ENCODE peak calls at places on chromosome 6, in nine cellular contexts. W is HFF-Myc, B is lower lobe of right lung, K is fibroblast of lung, V is IMR-90, R is stomach, Y is heart left ventricle, Z is brain microvascular endothelial cell, C is bronchial epithelial cell. M is an unnamed sample.

GRCh38 chr6:16712250-16712930 is 48.9 kb downstream of the ATXN1 start:
- DNase-seq in V (no peak), Z (no peak), W (no peak), Y (no peak), B (no peak), C (no peak), K (no peak), R (no peak), M (peak)

GRCh38 chr6:66896415-66896814 is 1189.4 kb upstream of the EYS start:
- DNase-seq in Y (no peak), V (no peak), B (no peak), R (no peak), K (peak), C (peak), W (no peak), Z (no peak), M (no peak)

GRCh38 chr6:16238658-16239089 is 287 bp downstream of the GMPR start:
- DNase-seq in B (no peak), W (no peak), Y (no peak), V (no peak), K (no peak), Z (no peak), C (no peak), R (no peak), M (no peak)

GRCh38 chr6:107894821-107895396 is 63.1 kb downstream of the SEC63 start:
- DNase-seq in R (peak), C (peak), W (no peak), B (no peak), Z (no peak), V (no peak), K (no peak), Y (no peak), M (no peak)

GRCh38 chr6:105646391-105646867 is 243.5 kb upstream of the PREP start:
- DNase-seq in R (no peak), B (no peak), V (peak), Z (no peak), Y (no peak), C (peak), W (no peak), K (peak), M (no peak)

GRCh38 chr6:17780071-17780470 is 73.3 kb upstream of the NUP153 start:
- DNase-seq in V (no peak), R (no peak), Z (no peak), W (no peak), K (no peak), Y (no peak), B (no peak), C (no peak), M (no peak)

GRCh38 chr6:39426057-39426592 is 103.6 kb upstream of the KCNK16 start:
- DNase-seq in Y (no peak), K (peak), R (no peak), C (peak), V (peak), B (no peak), Z (peak), W (peak), M (peak)

GRCh38 chr6:138531387-138531786 is 32.1 kb upstream of the NHSL1 start:
- DNase-seq in W (no peak), C (no peak), Y (no peak), K (no peak), B (no peak), Z (no peak), R (no peak), V (no peak), M (no peak)

GRCh38 chr6:75205776-75206334 is at the start of gene COL12A1:
- DNase-seq in K (peak), Y (peak), R (peak), W (peak), C (peak), Z (peak), B (peak), V (peak), M (peak)

GRCh38 chr6:151765444-151765886 is 42.0 kb upstream of the ESR1 start:
- DNase-seq in Z (peak), W (peak), Y (peak), V (peak), C (peak), K (peak), B (no peak), R (no peak), M (peak)

GRCh38 chr6:45327956-45328522 is at the start of gene RUNX2:
- DNase-seq in K (peak), B (no peak), W (peak), R (no peak), Z (peak), C (peak), Y (no peak), V (peak), M (peak)

GRCh38 chr6:110813813-110814487 is 1.3 kb downstream of the CDK19 start:
- DNase-seq in B (no peak), K (no peak), W (no peak), V (no peak), R (no peak), Z (no peak), C (peak), Y (no peak), M (peak)

GRCh38 chr6:76831299-76831698 is 632.0 kb downstream of the HTR1B start:
- DNase-seq in K (no peak), V (no peak), W (no peak), Z (no peak), C (peak), Y (no peak), B (no peak), R (no peak), M (no peak)

GRCh38 chr6:106509420-106510089 is 119.7 kb downstream of the RTN4IP1 start:
- DNase-seq in R (no peak), B (no peak), K (peak), Y (no peak), V (no peak), W (no peak), Z (peak), C (no peak), M (no peak)

GRCh38 chr6:43683708-43684455 is 3.7 kb downstream of the MRPS18A start:
- DNase-seq in V (no peak), R (no peak), B (no peak), Y (no peak), K (no peak), W (no peak), Z (no peak), C (no peak), M (no peak)

GRCh38 chr6:99467509-99468106 is 42.5 kb upstream of the PNISR start:
- DNase-seq in C (peak), K (peak), V (peak), B (no peak), Z (no peak), Y (no peak), R (no peak), W (peak), M (peak)

GRCh38 chr6:157710604-157711003 is 112.4 kb upstream of the SNX9 start:
- DNase-seq in K (no peak), R (no peak), Y (no peak), V (no peak), Z (no peak), B (no peak), W (no peak), C (no peak), M (peak)

GRCh38 chr6:163955131-163955530 is 540.6 kb downstream of the QKI start:
- DNase-seq in Y (no peak), Z (peak), W (no peak), C (no peak), B (no peak), R (no peak), K (peak), V (peak), M (no peak)

GRCh38 chr6:18034798-18035202 is 47.4 kb upstream of the KIF13A start:
- DNase-seq in B (no peak), W (no peak), R (no peak), Z (peak), Y (no peak), K (no peak), C (no peak), V (peak), M (no peak)

GRCh38 chr6:45378324-45378926 is 691 bp upstream of the SUPT3H start:
- DNase-seq in Y (peak), V (no peak), C (no peak), Z (no peak), K (no peak), B (peak), R (peak), W (no peak), M (no peak)

GRCh38 chr6:157873735-157874344 is 50.8 kb downstream of the SNX9 start:
- DNase-seq in Y (peak), Z (peak), B (peak), W (peak), C (peak), K (peak), V (peak), R (peak), M (peak)

GRCh38 chr6:38337819-38338465 is 301.8 kb downstream of the BTBD9 start:
- DNase-seq in W (no peak), C (peak), R (no peak), Y (no peak), B (no peak), K (peak), Z (peak), V (peak), M (peak)

GRCh38 chr6:134630468-134631180 is 312.7 kb upstream of the SGK1 start:
- DNase-seq in B (no peak), Y (no peak), C (no peak), K (no peak), R (no peak), V (no peak), Z (no peak), W (no peak), M (no peak)

GRCh38 chr6:65707134-65707826 is at the start of gene EYS:
- DNase-seq in V (no peak), R (no peak), W (no peak), Z (no peak), K (no peak), B (no peak), Y (no peak), C (peak), M (no peak)

DNA sequence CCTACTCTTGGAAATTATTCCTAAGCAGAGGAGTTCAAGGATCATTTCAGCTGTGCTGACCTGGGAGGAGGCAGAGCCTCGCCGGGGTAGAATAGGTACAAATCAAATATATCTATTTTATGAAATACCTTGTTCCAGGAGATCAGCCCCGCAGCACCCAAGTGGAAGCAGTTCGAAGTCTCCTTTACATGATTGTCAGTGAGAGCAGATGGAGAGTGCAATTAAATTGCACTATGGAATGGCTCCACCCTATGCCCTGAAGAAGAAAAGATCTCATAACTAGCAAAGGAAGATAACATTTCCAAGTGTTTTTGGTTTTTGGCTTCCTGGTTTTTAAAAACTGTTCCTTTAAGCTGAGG is 31.4 kb downstream of the DUSP22 start:
- DNase-seq in Y (no peak), R (no peak), V (no peak), W (no peak), B (no peak), Z (no peak), K (no peak), C (no peak), M (no peak)
- H3K4me3 ChIP-seq in Y (no peak), R (no peak), V (no peak), W (no peak), B (no peak), Z (no peak), K (no peak), C (no peak), M (no peak)

GRCh38 chr6:34243901-34244884 is 4.6 kb downstream of the SMIM29 start:
- DNase-seq in R (peak), Z (peak), K (peak), W (peak), B (peak), C (peak), Y (peak), V (peak), M (peak)
- TF ChIP-seq CTCF in R (no peak), Z (peak), K (peak), W (peak), B (peak), C (peak), Y (peak), V (peak), M (peak)

GRCh38 chr6:33424855-33425667 is 5.2 kb downstream of the SYNGAP1 start:
- DNase-seq in W (no peak), C (no peak), V (no peak), K (no peak), Z (peak), Y (no peak), B (no peak), R (no peak), M (no peak)

GRCh38 chr6:33428219-33428890 is 8.5 kb downstream of the SYNGAP1 start:
- DNase-seq in K (no peak), C (peak), Z (peak), R (no peak), V (no peak), Y (no peak), W (no peak), B (peak), M (no peak)

GRCh38 chr6:33427585-33428218 is 7.8 kb downstream of the SYNGAP1 start:
- DNase-seq in Z (no peak), V (no peak), K (no peak), B (peak), W (no peak), R (peak), Y (peak), C (no peak), M (no peak)

GRCh38 chr6:33425668-33426577 is 6.1 kb downstream of the SYNGAP1 start:
- DNase-seq in Z (peak), W (no peak), R (peak), V (peak), K (peak), Y (peak), C (peak), B (peak), M (peak)

GRCh38 chr6:33426590-33427563 is 7.0 kb downstream of the SYNGAP1 start:
- DNase-seq in K (no peak), Z (no peak), C (no peak), W (no peak), B (no peak), Y (no peak), V (no peak), R (no peak), M (no peak)
- H3K4me3 ChIP-seq in K (peak), Z (peak), C (peak), W (peak), B (peak), Y (peak), V (peak), R (peak), M (peak)

GRCh38 chr6:10747251-10747972 is at the start of gene TMEM14B:
- DNase-seq in R (peak), Z (peak), B (peak), Y (peak), K (peak), V (peak), C (peak), W (peak), M (peak)
- TF ChIP-seq CTCF in R (no peak), Z (no peak), B (no peak), Y (peak), K (no peak), V (no peak), C (no peak), W (no peak), M (no peak)

GRCh38 chr6:145544031-145544430 is 191.3 kb downstream of the EPM2A start:
- DNase-seq in K (peak), V (peak), B (no peak), W (peak), Z (peak), R (no peak), Y (no peak), C (peak), M (peak)
- H3K4me3 ChIP-seq in K (no peak), V (no peak), B (no peak), W (no peak), Z (no peak), R (no peak), Y (no peak), C (no peak), M (no peak)

DNA sequence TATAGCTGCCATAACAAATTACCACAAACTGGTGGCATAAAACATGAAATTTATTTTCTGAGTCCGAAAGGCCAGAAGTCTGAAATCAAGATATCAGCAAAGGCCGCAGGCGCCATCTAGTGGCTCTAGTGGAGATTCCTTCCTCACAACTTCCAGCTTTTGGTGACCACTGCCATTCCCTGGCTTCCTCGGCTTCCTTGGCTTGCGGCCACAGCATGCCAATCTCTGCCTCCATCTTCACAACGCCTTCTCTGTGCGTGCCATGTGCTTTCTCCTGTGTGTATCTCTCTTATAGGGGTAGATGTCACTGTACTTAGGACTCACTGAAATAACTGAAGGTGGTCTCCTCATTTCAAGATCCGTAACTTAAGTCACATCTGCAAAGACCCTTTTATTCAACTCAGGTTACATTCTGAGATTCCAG is 5.4 kb upstream of the PLAGL1 start:
- DNase-seq in Z (peak), W (peak), C (peak), R (peak), Y (peak), V (peak), B (peak), K (peak), M (peak)
- TF ChIP-seq CTCF in Z (peak), W (peak), C (peak), R (peak), Y (peak), V (peak), B (peak), K (peak), M (peak)

GRCh38 chr6:168778201-168778600 is 337.2 kb downstream of the SMOC2 start:
- DNase-seq in V (no peak), Y (peak), W (no peak), B (no peak), Z (no peak), K (no peak), C (no peak), R (no peak), M (peak)

GRCh38 chr6:168785720-168786511 is 344.9 kb downstream of the SMOC2 start:
- DNase-seq in W (no peak), V (no peak), R (no peak), C (peak), K (no peak), Y (no peak), B (no peak), Z (no peak), M (no peak)

GRCh38 chr6:168784426-168784825 is 343.4 kb downstream of the SMOC2 start:
- DNase-seq in B (no peak), V (no peak), Y (no peak), K (no peak), Z (no peak), C (no peak), W (no peak), R (no peak), M (no peak)

DNA sequence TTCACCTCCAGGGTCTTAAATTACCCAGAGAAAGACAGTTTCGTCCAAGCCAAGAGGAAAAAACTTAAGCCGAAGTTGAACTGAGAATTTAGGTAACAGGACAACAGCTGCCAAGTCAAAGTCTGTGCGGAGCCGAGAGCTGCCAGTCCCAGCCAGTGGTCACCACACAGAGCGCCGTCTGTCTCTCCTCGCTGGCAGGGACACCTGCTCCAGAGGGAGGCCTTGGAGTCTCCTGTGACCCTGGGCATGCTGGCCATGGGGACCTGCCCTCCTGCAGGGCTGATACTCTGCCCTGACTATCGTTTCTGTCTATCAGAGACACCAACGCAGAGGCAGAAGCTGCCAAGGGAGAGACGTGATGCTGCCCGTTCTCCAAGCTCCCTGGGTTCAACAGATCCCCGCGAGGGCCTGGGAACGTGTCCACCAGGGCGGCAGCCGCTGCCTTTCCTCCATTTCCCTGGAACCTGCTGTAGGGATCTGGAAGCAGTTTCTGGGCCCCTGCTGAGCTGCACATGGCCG is 341.3 kb downstream of the SMOC2 start:
- DNase-seq in K (no peak), Z (no peak), C (no peak), V (no peak), R (no peak), B (no peak), Y (no peak), W (no peak), M (no peak)
- H3K4me3 ChIP-seq in K (no peak), Z (no peak), C (no peak), V (no peak), R (no peak), B (no peak), Y (no peak), W (no peak), M (no peak)

DNA sequence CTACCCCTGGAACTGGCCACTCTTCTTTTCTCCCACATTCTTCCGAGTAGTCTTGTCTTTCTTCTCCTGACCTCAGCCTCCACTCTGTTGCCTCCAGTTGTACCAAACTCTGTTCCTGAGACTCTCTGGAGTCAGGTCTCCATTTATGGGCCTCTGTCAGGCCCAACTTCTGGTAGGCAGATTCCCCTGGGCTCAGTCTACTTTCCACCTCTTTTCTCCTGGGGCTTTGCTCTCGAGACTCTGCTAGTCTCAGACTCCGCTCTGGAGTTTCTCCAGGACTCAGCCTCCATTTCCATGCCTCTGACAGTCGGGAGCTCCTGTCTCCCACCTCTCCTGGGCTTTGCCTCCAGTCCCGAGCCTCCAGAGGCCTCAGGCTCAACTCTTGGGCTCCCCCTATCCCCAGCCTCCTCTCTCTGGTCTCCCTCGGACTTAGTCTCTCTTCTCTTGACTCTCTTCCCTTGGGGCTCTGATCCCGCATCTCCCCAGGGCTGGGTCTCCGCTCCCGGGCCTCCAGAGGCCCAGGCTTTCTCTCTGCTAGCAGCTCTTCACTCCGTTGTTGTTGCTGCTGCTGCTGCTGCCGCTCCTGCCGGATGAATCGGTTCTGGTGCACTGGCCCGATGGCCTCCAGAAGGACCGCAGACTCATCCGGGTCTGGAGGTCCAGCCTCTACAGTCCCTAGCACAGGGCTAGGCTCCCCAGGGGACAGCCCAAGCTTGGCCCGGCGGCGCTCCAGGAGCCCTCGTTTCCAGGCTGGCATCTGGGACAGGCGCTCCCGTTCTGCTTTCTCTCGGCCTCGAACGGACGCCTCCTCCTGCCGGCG is 1.1 kb downstream of the PPP1R18 start:
- DNase-seq in V (no peak), K (no peak), Z (no peak), Y (no peak), B (no peak), R (no peak), C (no peak), W (no peak), M (peak)
- TF ChIP-seq CTCF in V (peak), K (no peak), Z (peak), Y (peak), B (no peak), R (no peak), C (peak), W (peak), M (peak)

GRCh38 chr6:147117009-147117408 is 87.2 kb upstream of the STXBP5 start:
- DNase-seq in C (no peak), Z (no peak), R (no peak), B (no peak), Y (no peak), V (no peak), K (no peak), W (no peak), M (no peak)

GRCh38 chr6:147119310-147119709 is 84.9 kb upstream of the STXBP5 start:
- DNase-seq in Z (no peak), W (no peak), B (no peak), V (no peak), R (no peak), Y (no peak), K (no peak), C (no peak), M (no peak)

GRCh38 chr6:147116043-147116442 is 88.2 kb upstream of the STXBP5 start:
- DNase-seq in C (no peak), R (no peak), W (no peak), Y (no peak), K (no peak), B (no peak), Z (no peak), V (no peak), M (no peak)

GRCh38 chr6:147122823-147123222 is 81.4 kb upstream of the STXBP5 start:
- DNase-seq in V (no peak), C (no peak), B (no peak), W (no peak), K (no peak), Z (no peak), Y (no peak), R (no peak), M (no peak)

GRCh38 chr6:147117580-147117979 is 86.6 kb upstream of the STXBP5 start:
- DNase-seq in C (no peak), Z (peak), V (peak), R (no peak), K (no peak), Y (no peak), B (no peak), W (no peak), M (peak)
- H3K4me3 ChIP-seq in C (no peak), Z (no peak), V (peak), R (no peak), K (no peak), Y (no peak), B (no peak), W (no peak), M (peak)

M was measured in fibroblast of the aortic adventitia.